ENCODE peak calls at places on chromosome 13, in six cellular contexts. I is retinal pigment epithelial cell; T is astrocyte of the hippocampus; A is naive thymus-derived CD8-positive, alpha-beta T cell; B is stimulated activated CD4-positive, alpha-beta T cell treated with anti-CD3 and anti-CD28 coated beads, Interleukin-2, amount 100 ng/mL, for 4 hours; R is activated CD4-positive, alpha-beta memory T cell treated with anti-CD3 and anti-CD28 coated beads, Interleukin-2, amount 10 ng/mL, durations not matched to agents 7 days and 5 days. S is an unnamed sample.

GRCh38 chr13:94305934-94306333 is 173.5 kb downstream of the DCT start:
- DNase-seq in I (no peak), R (no peak), A (no peak), B (no peak), T (no peak), S (no peak)

GRCh38 chr13:112029143-112029542 is 37.8 kb upstream of the SOX1 start:
- DNase-seq in B (no peak), A (no peak), T (no peak), I (no peak), R (no peak), S (no peak)

GRCh38 chr13:81406639-81407292 is 1065.8 kb upstream of the SPRY2 start:
- DNase-seq in B (no peak), T (no peak), I (no peak), A (no peak), R (no peak), S (no peak)

GRCh38 chr13:98454389-98454881 is 122.5 kb downstream of the STK24 start:
- DNase-seq in I (no peak), B (no peak), A (no peak), T (peak; percentile 77), R (no peak), S (no peak)

GRCh38 chr13:99722419-99722818 is 221.1 kb downstream of the TM9SF2 start:
- DNase-seq in R (no peak), T (no peak), A (no peak), B (no peak), I (no peak), S (no peak)

GRCh38 chr13:30750036-30750435 is 14.7 kb downstream of the ALOX5AP start:
- DNase-seq in T (no peak), B (no peak), R (no peak), I (no peak), A (no peak), S (no peak)

GRCh38 chr13:99971576-99972189 is at the start of gene ZIC5:
- DNase-seq in I (no peak), T (peak; percentile 84), B (no peak), R (no peak), A (no peak), S (no peak)

GRCh38 chr13:40381935-40382764 is 284.3 kb downstream of the FOXO1 start:
- DNase-seq in I (no peak), R (no peak), A (no peak), B (no peak), T (no peak), S (no peak)

GRCh38 chr13:46983881-46984280 is 87.0 kb upstream of the HTR2A start:
- DNase-seq in I (no peak), A (no peak), B (no peak), R (no peak), T (no peak), S (no peak)

GRCh38 chr13:27359203-27359821 is 65.1 kb upstream of the GTF3A start:
- DNase-seq in A (peak; percentile 57), T (peak; percentile 86), I (no peak), R (peak; percentile 69), B (peak; percentile 63), S (peak; percentile 74)

GRCh38 chr13:33740134-33740538 is 77.8 kb upstream of the RFC3 start:
- DNase-seq in B (no peak), R (no peak), A (no peak), T (peak; percentile 53), I (peak; percentile 26), S (no peak)

GRCh38 chr13:65461590-65461989 is 1768.5 kb downstream of the PCDH9 start:
- DNase-seq in A (no peak), I (peak; percentile 51), R (no peak), B (no peak), T (no peak), S (no peak)